ENCODE peak calls at places on chromosomes 7 and 10, in nine cellular contexts. G is sigmoid colon; N is aorta; Z is CD8-positive, alpha-beta memory T cell; M is fibroblast of lung; C is Caco-2; E is upper lobe of right lung; F is OCI-LY7; I is choroid plexus epithelial cell. U is an unnamed sample.

GRCh38 chr7:51234139-51234538 is 82.5 kb downstream of the COBL start:
- DNase-seq in F (no peak), C (no peak), G (no peak), Z (no peak), N (no peak), I (no peak), M (no peak), E (no peak), U (no peak)

GRCh38 chr10:19906108-19906791 is 90.0 kb downstream of the PLXDC2 start:
- DNase-seq in I (no peak), G (no peak), M (no peak), F (no peak), N (no peak), E (no peak), Z (no peak), C (no peak), U (no peak)

GRCh38 chr10:61786728-61787127 is 114.8 kb upstream of the ARID5B start:
- DNase-seq in G (no peak), M (peak; percentile 86), Z (no peak), C (no peak), E (no peak), I (peak; percentile 90), N (no peak), F (no peak), U (no peak)

GRCh38 chr7:123143206-123143605 is 56.6 kb downstream of the SLC13A1 start:
- DNase-seq in F (no peak), I (peak; percentile 23), Z (no peak), E (no peak), G (no peak), N (no peak), M (no peak), C (no peak), U (no peak)

GRCh38 chr7:47432988-47433895 is 148.7 kb downstream of the TNS3 start:
- DNase-seq in I (no peak), F (no peak), C (no peak), E (no peak), Z (no peak), G (peak; percentile 68), N (no peak), M (no peak), U (no peak)

GRCh38 chr10:88207121-88207546 is 343.7 kb downstream of the PTEN start:
- DNase-seq in F (no peak), I (no peak), E (no peak), Z (no peak), C (no peak), M (no peak), G (no peak), N (no peak), U (no peak)

GRCh38 chr7:157703131-157703530 is 366.3 kb downstream of the DNAJB6 start:
- DNase-seq in M (no peak), Z (no peak), F (no peak), C (no peak), G (peak; percentile 40), N (peak; percentile 51), I (no peak), E (peak; percentile 59), U (no peak)

GRCh38 chr10:91627344-91628102 is 5.3 kb downstream of the PPP1R3C start:
- DNase-seq in C (no peak), E (no peak), G (no peak), I (no peak), M (no peak), F (no peak), N (no peak), Z (no peak), U (no peak)

DNA sequence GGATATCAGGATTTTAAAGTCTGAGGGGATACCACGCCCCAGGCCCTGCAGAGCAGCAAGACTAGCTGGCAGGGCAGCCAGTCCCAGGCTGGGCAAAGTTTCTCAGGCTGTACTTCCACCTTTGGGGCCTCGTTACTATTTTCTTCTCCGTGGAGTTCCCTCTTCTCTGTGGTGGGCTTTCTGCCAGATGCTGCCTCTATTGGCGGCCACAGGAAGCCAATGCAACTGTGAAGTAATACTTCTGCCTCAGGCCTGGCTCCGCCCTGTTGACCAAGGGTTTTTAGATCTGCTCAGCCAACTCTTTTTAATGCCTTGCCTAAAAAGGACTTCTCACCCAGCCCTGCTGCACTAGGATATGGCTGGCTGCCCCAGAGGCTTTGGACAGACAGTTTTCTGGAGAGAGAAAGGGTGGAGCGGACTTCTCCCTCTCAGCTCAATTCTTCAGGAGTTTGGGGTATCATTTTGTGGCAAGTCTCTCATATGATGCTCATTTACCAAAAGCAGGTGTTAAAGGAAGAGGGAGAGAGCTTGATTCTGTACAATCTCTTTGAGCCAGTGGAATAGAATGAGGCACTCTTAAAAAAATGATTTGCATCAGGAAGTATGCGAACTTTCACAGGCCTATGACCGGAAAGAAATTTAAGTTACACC is 67.4 kb downstream of the HHEX start:
- DNase-seq in M (peak; percentile 82), G (peak; percentile 97), Z (no peak), F (peak; percentile 95), I (peak; percentile 90), C (peak; percentile 42), N (peak; percentile 93), E (peak; percentile 85), U (peak; percentile 6)
- H3K4me3 ChIP-seq in M (no peak overlapping the region), G (peak overlapping the region; percentile 12), Z (no peak overlapping the region), F (peak overlapping the region; percentile 58), I (no peak overlapping the region), C (no peak overlapping the region), N (no peak overlapping the region), E (no peak overlapping the region), U (no peak overlapping the region)

GRCh38 chr10:11329055-11329673 is 282.3 kb downstream of the USP6NL start:
- DNase-seq in G (no peak), Z (no peak), C (no peak), I (no peak), E (no peak), F (no peak), N (no peak), M (no peak), U (no peak)

GRCh38 chr10:11331178-11331577 is 280.3 kb downstream of the USP6NL start:
- DNase-seq in Z (no peak), I (no peak), M (no peak), G (no peak), N (no peak), F (no peak), C (no peak), E (no peak), U (no peak)

GRCh38 chr10:11328264-11329054 is 283.0 kb downstream of the USP6NL start:
- DNase-seq in E (no peak), Z (no peak), C (no peak), G (no peak), F (no peak), M (no peak), N (no peak), I (no peak), U (no peak)

GRCh38 chr10:11331706-11332105 is 279.7 kb downstream of the USP6NL start:
- DNase-seq in I (peak; percentile 38), M (peak; percentile 14), Z (no peak), G (no peak), N (no peak), C (no peak), F (no peak), E (no peak), U (no peak)

GRCh38 chr10:11330383-11331020 is 280.9 kb downstream of the USP6NL start:
- DNase-seq in C (no peak), E (no peak), F (no peak), N (no peak), M (peak; percentile 31), Z (no peak), I (peak; percentile 30), G (no peak), U (peak; percentile 43)
- H3K4me3 ChIP-seq in C (no peak overlapping the region), E (no peak overlapping the region), F (no peak overlapping the region), N (no peak overlapping the region), M (no peak overlapping the region), Z (no peak overlapping the region), I (no peak overlapping the region), G (no peak overlapping the region), U (no peak overlapping the region)

GRCh38 chr10:1736972-1737221 is 428 bp downstream of the ADARB2 start:
- DNase-seq in F (no peak), G (no peak), E (no peak), M (no peak), Z (no peak), I (no peak), C (no peak), N (no peak), U (no peak)

GRCh38 chr10:1735562-1735961 is 1.8 kb downstream of the ADARB2 start:
- DNase-seq in F (no peak), M (no peak), G (no peak), I (no peak), E (no peak), C (no peak), N (no peak), Z (no peak), U (no peak)

GRCh38 chr10:1734288-1734687 is 3.0 kb downstream of the ADARB2 start:
- DNase-seq in N (no peak), I (no peak), E (no peak), M (no peak), C (no peak), F (no peak), G (no peak), Z (no peak), U (no peak)

GRCh38 chr10:1737222-1738061 is at the start of gene ADARB2:
- DNase-seq in Z (no peak), M (peak; percentile 2), E (no peak), I (peak; percentile 1), N (no peak), C (peak; percentile 57), G (no peak), F (no peak), U (no peak)

DNA sequence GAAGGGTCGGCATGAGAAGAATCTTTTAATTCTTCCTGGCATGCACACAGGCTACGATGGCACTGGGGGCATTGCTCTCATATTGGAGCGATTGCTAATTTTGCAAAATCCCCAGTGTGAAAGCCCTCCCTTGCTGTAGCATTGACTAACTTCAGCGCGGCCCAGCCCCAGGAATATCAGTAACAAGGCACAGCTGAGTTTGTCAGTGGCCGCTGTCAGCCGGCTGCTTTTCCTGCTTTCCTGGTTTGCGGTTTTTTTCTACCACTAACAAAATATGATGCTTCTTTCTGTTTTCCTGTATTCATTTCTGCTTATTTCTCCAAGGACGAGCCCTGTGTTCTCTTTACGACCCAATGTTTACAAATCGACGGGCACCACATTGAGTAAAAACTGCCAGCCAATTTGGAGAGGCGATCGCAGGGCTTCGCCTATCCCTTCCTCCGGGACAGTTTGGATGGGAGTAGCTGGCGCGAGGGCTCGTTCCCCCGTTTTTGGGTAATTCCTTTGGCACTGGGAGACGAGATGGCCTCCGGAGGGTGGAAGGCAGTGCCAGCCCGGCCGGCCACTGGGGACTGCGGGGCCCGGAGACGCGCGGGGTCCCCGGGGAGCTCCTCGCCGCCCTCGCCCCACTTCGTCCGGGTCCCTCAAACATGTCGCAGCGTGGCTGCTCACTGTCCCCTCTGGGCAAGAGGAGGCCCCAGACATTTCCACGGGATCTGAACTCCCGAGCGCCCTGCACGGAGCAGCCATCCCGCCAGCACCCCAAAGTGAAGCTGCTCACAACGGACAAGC is 949 bp downstream of the ADARB2 start:
- DNase-seq in N (no peak), I (no peak), M (no peak), F (no peak), E (no peak), Z (no peak), G (no peak), C (no peak), U (no peak)
- H3K4me3 ChIP-seq in N (no peak overlapping the region), I (no peak overlapping the region), M (no peak overlapping the region), F (no peak overlapping the region), E (peak overlapping the region; percentile 25), Z (no peak overlapping the region), G (peak overlapping the region; percentile 32), C (no peak overlapping the region), U (no peak overlapping the region)

DNA sequence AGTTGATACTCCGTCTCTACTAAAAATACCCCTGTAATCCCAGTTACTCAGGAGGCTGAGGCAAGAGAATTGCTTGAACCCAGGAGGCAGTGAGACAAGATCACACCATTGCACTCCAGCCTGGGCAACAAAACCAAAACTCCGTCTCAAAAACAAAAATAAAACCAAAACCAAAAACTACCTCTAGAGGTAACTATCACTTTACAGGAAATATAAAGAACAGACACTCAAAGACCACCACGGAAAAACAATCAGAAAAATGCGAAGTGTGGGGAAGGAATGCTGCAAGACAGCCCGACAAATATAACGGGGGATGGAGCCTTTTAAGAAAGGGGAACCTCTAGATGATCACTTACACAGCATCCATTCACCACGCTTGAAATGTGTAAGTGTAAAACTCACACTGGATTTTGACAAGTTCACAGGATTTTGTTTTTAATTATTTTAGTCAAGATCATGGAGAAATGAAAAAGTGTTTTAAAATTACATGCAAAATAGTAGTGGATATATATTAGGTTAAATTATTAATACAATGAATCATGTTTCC is 4.2 kb downstream of the HNRNPF start:
- DNase-seq in G (no peak), Z (peak; percentile 50), E (no peak), F (no peak), C (no peak), I (no peak), M (no peak), N (no peak), U (no peak)
- H3K4me3 ChIP-seq in G (no peak overlapping the region), Z (peak overlapping the region; percentile 57), E (peak overlapping the region; percentile 91), F (peak overlapping the region; percentile 92), C (no peak overlapping the region), I (no peak overlapping the region), M (no peak overlapping the region), N (no peak overlapping the region), U (no peak overlapping the region)

U was measured in retinal pigment epithelial cell.